ENCODE peak calls at places on chromosomes 11 and 22, in six cellular contexts. One of them, this sample, is unnamed.

GRCh38 chr22:39234157-39234793 is 10.5 kb downstream of the PDGFB start:
- DNase-seq in GM12878: no peak
- DNase-seq in IMR-90: no peak
- DNase-seq in K562: no peak
- DNase-seq in HepG2: no peak
- DNase-seq in H1: no peak
- DNase-seq in this sample: no peak

GRCh38 chr11:46389450-46390330 is 1.9 kb downstream of the CHRM4 start:
- DNase-seq in GM12878: no peak
- DNase-seq in IMR-90: peak
- DNase-seq in K562: peak
- DNase-seq in HepG2: peak
- DNase-seq in H1: no peak
- DNase-seq in this sample: peak

GRCh38 chr11:88501535-88501934 is 164.0 kb upstream of the CTSC start:
- DNase-seq in GM12878: no peak
- DNase-seq in IMR-90: no peak
- DNase-seq in K562: no peak
- DNase-seq in HepG2: no peak
- DNase-seq in H1: no peak
- DNase-seq in this sample: no peak

GRCh38 chr11:79971255-79971654 is 530.4 kb upstream of the TENM4 start:
- DNase-seq in GM12878: no peak
- DNase-seq in IMR-90: no peak
- DNase-seq in K562: no peak
- DNase-seq in HepG2: no peak
- DNase-seq in H1: no peak
- DNase-seq in this sample: no peak

GRCh38 chr11:77203901-77204755 is 76.1 kb downstream of the MYO7A start:
- DNase-seq in GM12878: no peak
- DNase-seq in IMR-90: no peak
- DNase-seq in K562: no peak
- DNase-seq in HepG2: no peak
- DNase-seq in H1: no peak
- DNase-seq in this sample: no peak

GRCh38 chr11:119726150-119726553 is 2.8 kb downstream of the NECTIN1 start:
- DNase-seq in GM12878: no peak
- DNase-seq in IMR-90: no peak
- DNase-seq in K562: no peak
- DNase-seq in HepG2: no peak
- DNase-seq in H1: no peak
- DNase-seq in this sample: no peak

GRCh38 chr11:20671856-20672546 is 2.6 kb downstream of the NELL1 start:
- DNase-seq in GM12878: no peak
- DNase-seq in IMR-90: no peak
- DNase-seq in K562: peak
- DNase-seq in HepG2: peak
- DNase-seq in H1: no peak
- DNase-seq in this sample: peak

GRCh38 chr11:90542092-90542491 is 319.2 kb upstream of the CHORDC1 start:
- DNase-seq in GM12878: no peak
- DNase-seq in IMR-90: no peak
- DNase-seq in K562: no peak
- DNase-seq in HepG2: no peak
- DNase-seq in H1: no peak
- DNase-seq in this sample: no peak

GRCh38 chr22:20899827-20900423 is 17.3 kb upstream of the CRKL start:
- DNase-seq in GM12878: no peak
- DNase-seq in IMR-90: no peak
- DNase-seq in K562: no peak
- DNase-seq in HepG2: no peak
- DNase-seq in H1: no peak
- DNase-seq in this sample: no peak

GRCh38 chr11:132187814-132188213 is 817.4 kb downstream of the NTM start:
- DNase-seq in GM12878: no peak
- DNase-seq in IMR-90: peak
- DNase-seq in K562: no peak
- DNase-seq in HepG2: no peak
- DNase-seq in H1: no peak
- DNase-seq in this sample: no peak

GRCh38 chr22:37896181-37896592 is 9.9 kb upstream of the MICALL1 start:
- DNase-seq in GM12878: peak
- DNase-seq in IMR-90: peak
- DNase-seq in K562: no peak
- DNase-seq in HepG2: peak
- DNase-seq in H1: no peak
- DNase-seq in this sample: no peak

GRCh38 chr11:42770444-42771065 is 541.2 kb upstream of the API5 start:
- DNase-seq in GM12878: no peak
- DNase-seq in IMR-90: no peak
- DNase-seq in K562: peak
- DNase-seq in HepG2: peak
- DNase-seq in H1: peak
- DNase-seq in this sample: peak

GRCh38 chr11:8102965-8103364 is 22.0 kb downstream of the TUB start:
- DNase-seq in GM12878: no peak
- DNase-seq in IMR-90: no peak
- DNase-seq in K562: no peak
- DNase-seq in HepG2: no peak
- DNase-seq in H1: no peak
- DNase-seq in this sample: no peak

GRCh38 chr11:34318111-34319037 is 39.4 kb downstream of the ABTB2 start:
- DNase-seq in GM12878: no peak
- DNase-seq in IMR-90: peak
- DNase-seq in K562: no peak
- DNase-seq in HepG2: peak
- DNase-seq in H1: no peak
- DNase-seq in this sample: no peak

GRCh38 chr11:8777907-8778767 is 95.5 kb downstream of the RPL27A start:
- DNase-seq in GM12878: no peak
- DNase-seq in IMR-90: peak
- DNase-seq in K562: no peak
- DNase-seq in HepG2: no peak
- DNase-seq in H1: no peak
- DNase-seq in this sample: no peak

GRCh38 chr22:28328751-28329150 is 350.9 kb downstream of the TTC28 start:
- DNase-seq in GM12878: no peak
- DNase-seq in IMR-90: no peak
- DNase-seq in K562: no peak
- DNase-seq in HepG2: no peak
- DNase-seq in H1: no peak
- DNase-seq in this sample: no peak

GRCh38 chr11:47376543-47377371 is 1.6 kb downstream of the SPI1 start:
- DNase-seq in GM12878: no peak
- DNase-seq in IMR-90: no peak
- DNase-seq in K562: peak
- DNase-seq in HepG2: no peak
- DNase-seq in H1: no peak
- DNase-seq in this sample: peak

GRCh38 chr11:36027731-36028130 is 83.9 kb downstream of the LDLRAD3 start:
- DNase-seq in GM12878: no peak
- DNase-seq in IMR-90: no peak
- DNase-seq in K562: no peak
- DNase-seq in HepG2: no peak
- DNase-seq in H1: no peak
- DNase-seq in this sample: no peak

GRCh38 chr22:29457730-29458129 is 19.3 kb downstream of the RFPL1 start:
- DNase-seq in GM12878: peak
- DNase-seq in IMR-90: peak
- DNase-seq in K562: peak
- DNase-seq in HepG2: peak
- DNase-seq in H1: no peak
- DNase-seq in this sample: peak

GRCh38 chr11:36711104-36711825 is 113.2 kb upstream of the RAG2 start:
- DNase-seq in GM12878: no peak
- DNase-seq in IMR-90: no peak
- DNase-seq in K562: no peak
- DNase-seq in HepG2: peak
- DNase-seq in H1: no peak
- DNase-seq in this sample: no peak

GRCh38 chr11:31827458-31828206 is 16.5 kb upstream of the PAX6 start:
- DNase-seq in GM12878: no peak
- DNase-seq in IMR-90: peak
- DNase-seq in K562: no peak
- DNase-seq in HepG2: no peak
- DNase-seq in H1: no peak
- DNase-seq in this sample: no peak

DNA sequence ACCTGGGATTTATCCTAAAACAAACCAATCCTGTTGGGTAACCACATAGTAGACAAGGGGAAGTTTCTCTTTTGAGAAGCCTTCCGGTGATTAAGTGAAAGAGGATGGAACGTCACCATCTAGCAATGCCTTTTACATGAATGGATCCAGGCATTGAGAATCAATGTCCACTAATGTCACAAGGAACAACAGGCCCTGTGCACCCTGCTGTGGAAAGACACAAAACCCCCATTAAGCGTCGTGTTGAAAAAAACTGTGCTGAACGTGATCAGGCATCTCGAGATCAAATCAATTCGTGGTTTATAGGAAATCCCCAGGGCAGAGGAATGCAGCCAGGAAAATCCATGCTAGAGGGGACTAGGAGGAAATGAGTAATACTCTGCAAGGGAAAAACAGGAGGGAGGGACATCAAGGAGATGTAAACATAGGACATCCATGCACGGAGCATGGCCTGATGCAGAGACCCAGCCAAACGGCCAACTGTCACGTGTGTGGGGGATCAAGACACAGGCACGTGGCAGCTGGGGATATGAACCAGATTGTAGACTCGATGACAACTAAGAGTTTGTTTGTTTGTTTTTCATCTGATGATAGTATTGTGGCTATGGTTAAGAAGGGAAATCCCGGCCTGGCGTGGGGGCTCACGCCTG is 38.6 kb upstream of the CARS1 start:
- DNase-seq in GM12878: no peak
- DNase-seq in IMR-90: peak
- DNase-seq in K562: peak
- DNase-seq in HepG2: no peak
- DNase-seq in H1: no peak
- DNase-seq in this sample: no peak
- H3K9ac ChIP-seq in GM12878: no peak
- H3K9ac ChIP-seq in IMR-90: no peak
- H3K9ac ChIP-seq in K562: no peak
- H3K9ac ChIP-seq in HepG2: no peak
- H3K9ac ChIP-seq in H1: no peak
- H3K9ac ChIP-seq in this sample: no peak

GRCh38 chr22:24059121-24059520 is 48.0 kb downstream of the CABIN1 start:
- DNase-seq in GM12878: no peak
- DNase-seq in IMR-90: peak
- DNase-seq in K562: no peak
- DNase-seq in HepG2: no peak
- DNase-seq in H1: no peak
- DNase-seq in this sample: no peak
- TF ChIP-seq USF2 in GM12878: no peak
- TF ChIP-seq USF2 in IMR-90: no peak
- TF ChIP-seq USF2 in K562: no peak
- TF ChIP-seq USF2 in HepG2: no peak
- TF ChIP-seq USF2 in H1: no peak
- TF ChIP-seq USF2 in this sample: no peak

GRCh38 chr11:65497141-65498041 is 1.5 kb upstream of the MALAT1 start:
- DNase-seq in GM12878: peak
- DNase-seq in IMR-90: peak
- DNase-seq in K562: peak
- DNase-seq in HepG2: peak
- DNase-seq in H1: peak
- DNase-seq in this sample: peak
- H3K9ac ChIP-seq in GM12878: peak
- H3K9ac ChIP-seq in IMR-90: peak
- H3K9ac ChIP-seq in K562: peak
- H3K9ac ChIP-seq in HepG2: peak
- H3K9ac ChIP-seq in H1: peak
- H3K9ac ChIP-seq in this sample: peak

GRCh38 chr22:49425356-49425755 is 402.3 kb downstream of the BRD1 start:
- DNase-seq in GM12878: no peak
- DNase-seq in IMR-90: no peak
- DNase-seq in K562: no peak
- DNase-seq in HepG2: no peak
- DNase-seq in H1: no peak
- DNase-seq in this sample: no peak
- TF ChIP-seq USF2 in GM12878: no peak
- TF ChIP-seq USF2 in IMR-90: no peak
- TF ChIP-seq USF2 in K562: no peak
- TF ChIP-seq USF2 in HepG2: no peak
- TF ChIP-seq USF2 in H1: no peak
- TF ChIP-seq USF2 in this sample: no peak

GRCh38 chr11:61776561-61777075 is 15.8 kb downstream of the TMEM258 start:
- DNase-seq in GM12878: no peak
- DNase-seq in IMR-90: peak
- DNase-seq in K562: peak
- DNase-seq in HepG2: peak
- DNase-seq in H1: peak
- DNase-seq in this sample: peak
- H3K9ac ChIP-seq in GM12878: no peak
- H3K9ac ChIP-seq in IMR-90: no peak
- H3K9ac ChIP-seq in K562: no peak
- H3K9ac ChIP-seq in HepG2: no peak
- H3K9ac ChIP-seq in H1: no peak
- H3K9ac ChIP-seq in this sample: no peak

GRCh38 chr22:26748845-26749244 is 91.5 kb downstream of the MIAT start:
- DNase-seq in GM12878: no peak
- DNase-seq in IMR-90: no peak
- DNase-seq in K562: no peak
- DNase-seq in HepG2: no peak
- DNase-seq in H1: no peak
- DNase-seq in this sample: no peak
- TF ChIP-seq USF2 in GM12878: no peak
- TF ChIP-seq USF2 in IMR-90: no peak
- TF ChIP-seq USF2 in K562: no peak
- TF ChIP-seq USF2 in HepG2: no peak
- TF ChIP-seq USF2 in H1: no peak
- TF ChIP-seq USF2 in this sample: no peak

GRCh38 chr11:62801071-62801470 is 4.2 kb downstream of the NXF1 start:
- DNase-seq in GM12878: no peak
- DNase-seq in IMR-90: no peak
- DNase-seq in K562: no peak
- DNase-seq in HepG2: no peak
- DNase-seq in H1: no peak
- DNase-seq in this sample: no peak
- H3K9ac ChIP-seq in GM12878: no peak
- H3K9ac ChIP-seq in IMR-90: no peak
- H3K9ac ChIP-seq in K562: no peak
- H3K9ac ChIP-seq in HepG2: no peak
- H3K9ac ChIP-seq in H1: no peak
- H3K9ac ChIP-seq in this sample: no peak

DNA sequence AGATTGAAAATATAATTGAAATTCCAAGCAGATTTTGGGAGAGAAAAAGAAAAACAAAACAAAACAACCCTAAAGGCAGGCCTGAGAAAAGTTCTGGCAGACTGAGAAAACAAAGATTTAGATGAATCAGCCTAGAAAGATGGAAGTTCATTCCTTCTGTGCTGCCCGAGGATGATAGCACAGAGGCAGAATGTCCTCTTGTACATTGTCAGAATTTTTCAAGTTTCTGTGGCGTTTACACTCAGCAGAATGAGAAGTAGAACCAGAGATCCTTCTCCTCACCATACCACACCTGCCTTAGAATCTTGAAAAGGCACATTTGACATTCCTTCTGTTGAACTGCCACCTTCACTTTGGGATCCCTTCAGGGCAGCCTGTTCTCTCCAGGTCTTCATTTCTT is 62.5 kb upstream of the IZUMO1R start:
- DNase-seq in GM12878: no peak
- DNase-seq in IMR-90: no peak
- DNase-seq in K562: no peak
- DNase-seq in HepG2: no peak
- DNase-seq in H1: no peak
- DNase-seq in this sample: no peak
- TF ChIP-seq USF2 in GM12878: no peak
- TF ChIP-seq USF2 in IMR-90: no peak
- TF ChIP-seq USF2 in K562: no peak
- TF ChIP-seq USF2 in HepG2: no peak
- TF ChIP-seq USF2 in H1: no peak
- TF ChIP-seq USF2 in this sample: no peak

GRCh38 chr11:117016246-117016645 is 82.0 kb downstream of the SIK3 start:
- DNase-seq in GM12878: no peak
- DNase-seq in IMR-90: no peak
- DNase-seq in K562: no peak
- DNase-seq in HepG2: no peak
- DNase-seq in H1: no peak
- DNase-seq in this sample: no peak
- H3K9ac ChIP-seq in GM12878: no peak
- H3K9ac ChIP-seq in IMR-90: no peak
- H3K9ac ChIP-seq in K562: no peak
- H3K9ac ChIP-seq in HepG2: no peak
- H3K9ac ChIP-seq in H1: no peak
- H3K9ac ChIP-seq in this sample: no peak

This sample was measured in SK-N-SH.